ENCODE peak calls at places on chromosomes 11 and 22, in five cellular contexts. M is iPS DF 19.7; W is AML-193; Q is posterior vena cava; A is activated naive CD4-positive, alpha-beta T cell treated with anti-CD3 and anti-CD28 coated beads for 36 hours. D is an unnamed sample.

GRCh38 chr11:1503708-1504104 is 17.1 kb upstream of the MOB2 start:
- DNase-seq in Q (no peak), A (no peak), M (no peak), W (no peak), D (no peak)

GRCh38 chr11:34599406-34599901 is 21.4 kb upstream of the EHF start:
- DNase-seq in M (no peak), Q (no peak), W (no peak), A (no peak), D (no peak)

GRCh38 chr11:47861762-47862161 is 13.6 kb upstream of the NUP160 start:
- DNase-seq in W (no peak), M (no peak), Q (no peak), A (peak), D (no peak)

GRCh38 chr11:7657306-7658025 is 15.8 kb downstream of the CYB5R2 start:
- DNase-seq in W (peak), M (no peak), Q (peak), A (peak), D (peak)

GRCh38 chr22:49429066-49429465 is 398.6 kb downstream of the BRD1 start:
- DNase-seq in M (no peak), W (no peak), Q (peak), A (no peak), D (no peak)

GRCh38 chr11:108698844-108699642 is 34.2 kb downstream of the DDX10 start:
- DNase-seq in W (no peak), Q (no peak), M (no peak), A (no peak), D (no peak)

GRCh38 chr11:124920870-124921609 is 2.0 kb downstream of the HEPN1 start:
- DNase-seq in M (no peak), A (peak), W (no peak), Q (peak), D (no peak)

GRCh38 chr11:120773501-120774031 is 250.3 kb upstream of the TBCEL start:
- DNase-seq in W (no peak), Q (no peak), M (no peak), A (no peak), D (no peak)

GRCh38 chr11:118436639-118437045 is 350 bp downstream of the KMT2A start:
- DNase-seq in A (peak), M (no peak), Q (peak), W (no peak), D (no peak)

GRCh38 chr11:68269414-68270081 is 2.2 kb downstream of the C11orf24 start:
- DNase-seq in Q (peak), A (no peak), W (no peak), M (no peak), D (no peak)

GRCh38 chr11:103441021-103441420 is 331.8 kb downstream of the DYNC2H1 start:
- DNase-seq in W (no peak), M (no peak), Q (no peak), A (no peak), D (no peak)

GRCh38 chr22:38214248-38215056 is 12.7 kb downstream of the MAFF start:
- DNase-seq in W (no peak), Q (peak), A (peak), M (no peak), D (no peak)

GRCh38 chr22:46043339-46043738 is 66.4 kb upstream of the WNT7B start:
- DNase-seq in M (no peak), A (no peak), Q (no peak), W (no peak), D (no peak)

GRCh38 chr11:1752907-1753425 is 2.6 kb upstream of the IFITM10 start:
- DNase-seq in W (no peak), M (no peak), Q (no peak), A (no peak), D (no peak)

GRCh38 chr11:6695377-6695776 is 12.2 kb upstream of the MRPL17 start:
- DNase-seq in Q (no peak), W (no peak), A (peak), M (no peak), D (no peak)

GRCh38 chr11:56932572-56933235 is 56.0 kb upstream of the OR5AK2 start:
- DNase-seq in W (no peak), A (peak), Q (no peak), M (no peak), D (no peak)

GRCh38 chr11:125626381-125626950 is 1.5 kb downstream of the CHEK1 start:
- DNase-seq in Q (no peak), A (peak), W (peak), M (no peak), D (no peak)

GRCh38 chr22:42905217-42905616 is 48.1 kb upstream of the ARFGAP3 start:
- DNase-seq in A (no peak), M (no peak), W (no peak), Q (no peak), D (no peak)

GRCh38 chr11:88704505-88704904 is 361.3 kb downstream of the GRM5 start:
- DNase-seq in M (no peak), W (no peak), A (no peak), Q (no peak), D (no peak)

GRCh38 chr22:49883294-49883640 is 29.6 kb downstream of the ZBED4 start:
- DNase-seq in A (no peak), M (no peak), Q (no peak), W (no peak), D (no peak)

GRCh38 chr11:9906043-9906791 is 242.3 kb downstream of the SWAP70 start:
- DNase-seq in Q (no peak), W (no peak), A (no peak), M (peak), D (no peak)

GRCh38 chr22:45242778-45243191 is 2.1 kb upstream of the KIAA0930 start:
- DNase-seq in W (peak), M (no peak), A (peak), Q (no peak), D (peak)

GRCh38 chr11:2806351-2807058 is 79.1 kb downstream of the CDKN1C start:
- DNase-seq in W (no peak), A (peak), M (no peak), Q (peak), D (no peak)

GRCh38 chr11:11569936-11570491 is 51.8 kb downstream of the GALNT18 start:
- DNase-seq in W (no peak), Q (peak), A (no peak), M (no peak), D (no peak)